ENCODE peak calls at places on chromosome 20, in eight cellular contexts. One of them, this sample, is unnamed.

GRCh38 chr20:36737183-36737499 is 8.7 kb downstream of the NDRG3 start:
- DNase-seq in DND-41: no peak
- DNase-seq in astrocyte: no peak
- DNase-seq in colonic mucosa: no peak
- DNase-seq in aorta: no peak
- DNase-seq in neural progenitor cell: no peak
- DNase-seq in endothelial cell of umbilical vein: no peak
- DNase-seq in spleen: no peak
- DNase-seq in this sample: no peak

GRCh38 chr20:45336530-45337366 is 11.5 kb downstream of the SDC4 start:
- DNase-seq in DND-41: no peak
- DNase-seq in astrocyte: peak; percentile 95
- DNase-seq in colonic mucosa: peak; percentile 71
- DNase-seq in aorta: peak; percentile 78
- DNase-seq in neural progenitor cell: no peak
- DNase-seq in endothelial cell of umbilical vein: no peak
- DNase-seq in spleen: no peak
- DNase-seq in this sample: no peak

GRCh38 chr20:57860576-57860975 is 150.8 kb upstream of the PMEPA1 start:
- DNase-seq in DND-41: no peak
- DNase-seq in astrocyte: no peak
- DNase-seq in colonic mucosa: no peak
- DNase-seq in aorta: no peak
- DNase-seq in neural progenitor cell: no peak
- DNase-seq in endothelial cell of umbilical vein: no peak
- DNase-seq in spleen: no peak
- DNase-seq in this sample: no peak

GRCh38 chr20:884983-885952 is 30.9 kb downstream of the ANGPT4 start:
- DNase-seq in DND-41: no peak
- DNase-seq in astrocyte: peak; percentile 10
- DNase-seq in colonic mucosa: no peak
- DNase-seq in aorta: peak; percentile 64
- DNase-seq in neural progenitor cell: peak; percentile 94
- DNase-seq in endothelial cell of umbilical vein: peak; percentile 19
- DNase-seq in spleen: no peak
- DNase-seq in this sample: no peak

GRCh38 chr20:34829191-34829590 is 3.7 kb upstream of the NCOA6 start:
- DNase-seq in DND-41: no peak
- DNase-seq in astrocyte: no peak
- DNase-seq in colonic mucosa: no peak
- DNase-seq in aorta: no peak
- DNase-seq in neural progenitor cell: no peak
- DNase-seq in endothelial cell of umbilical vein: no peak
- DNase-seq in spleen: no peak
- DNase-seq in this sample: no peak

GRCh38 chr20:40361916-40362315 is 327.1 kb downstream of the MAFB start:
- DNase-seq in DND-41: no peak
- DNase-seq in astrocyte: no peak
- DNase-seq in colonic mucosa: no peak
- DNase-seq in aorta: no peak
- DNase-seq in neural progenitor cell: no peak
- DNase-seq in endothelial cell of umbilical vein: no peak
- DNase-seq in spleen: no peak
- DNase-seq in this sample: no peak

GRCh38 chr20:46212252-46212651 is 94.1 kb downstream of the CD40 start:
- DNase-seq in DND-41: no peak
- DNase-seq in astrocyte: no peak
- DNase-seq in colonic mucosa: no peak
- DNase-seq in aorta: peak; percentile 6
- DNase-seq in neural progenitor cell: no peak
- DNase-seq in endothelial cell of umbilical vein: no peak
- DNase-seq in spleen: no peak
- DNase-seq in this sample: no peak

GRCh38 chr20:51311636-51312479 is 230.7 kb downstream of the NFATC2 start:
- DNase-seq in DND-41: no peak
- DNase-seq in astrocyte: peak; percentile 27
- DNase-seq in colonic mucosa: no peak
- DNase-seq in aorta: no peak
- DNase-seq in neural progenitor cell: no peak
- DNase-seq in endothelial cell of umbilical vein: no peak
- DNase-seq in spleen: no peak
- DNase-seq in this sample: no peak

GRCh38 chr20:32786059-32786760 is 24.0 kb downstream of the DNMT3B start:
- DNase-seq in DND-41: no peak
- DNase-seq in astrocyte: no peak
- DNase-seq in colonic mucosa: no peak
- DNase-seq in aorta: no peak
- DNase-seq in neural progenitor cell: no peak
- DNase-seq in endothelial cell of umbilical vein: no peak
- DNase-seq in spleen: no peak
- DNase-seq in this sample: no peak

GRCh38 chr20:34175072-34175471 is 63.0 kb upstream of the EIF2S2 start:
- DNase-seq in DND-41: no peak
- DNase-seq in astrocyte: no peak
- DNase-seq in colonic mucosa: no peak
- DNase-seq in aorta: no peak
- DNase-seq in neural progenitor cell: no peak
- DNase-seq in endothelial cell of umbilical vein: no peak
- DNase-seq in spleen: no peak
- DNase-seq in this sample: no peak

GRCh38 chr20:57392512-57393271 is 1.5 kb downstream of the RBM38 start:
- DNase-seq in DND-41: peak; percentile 88
- DNase-seq in astrocyte: no peak
- DNase-seq in colonic mucosa: peak; percentile 63
- DNase-seq in aorta: peak; percentile 71
- DNase-seq in neural progenitor cell: no peak
- DNase-seq in endothelial cell of umbilical vein: no peak
- DNase-seq in spleen: peak; percentile 96
- DNase-seq in this sample: peak; percentile 91

GRCh38 chr20:40687384-40688128 is 1.5 kb downstream of the MAFB start:
- DNase-seq in DND-41: no peak
- DNase-seq in astrocyte: peak; percentile 19
- DNase-seq in colonic mucosa: no peak
- DNase-seq in aorta: peak; percentile 75
- DNase-seq in neural progenitor cell: peak; percentile 79
- DNase-seq in endothelial cell of umbilical vein: peak; percentile 52
- DNase-seq in spleen: peak; percentile 83
- DNase-seq in this sample: no peak

GRCh38 chr20:32091888-32092346 is 17.6 kb upstream of the TM9SF4 start:
- DNase-seq in DND-41: peak; percentile 88
- DNase-seq in astrocyte: peak; percentile 29
- DNase-seq in colonic mucosa: peak; percentile 75
- DNase-seq in aorta: peak; percentile 84
- DNase-seq in neural progenitor cell: peak; percentile 92
- DNase-seq in endothelial cell of umbilical vein: peak; percentile 78
- DNase-seq in spleen: peak; percentile 93
- DNase-seq in this sample: peak; percentile 71

GRCh38 chr20:60049601-60050000 is 91.4 kb downstream of the CDH26 start:
- DNase-seq in DND-41: no peak
- DNase-seq in astrocyte: peak; percentile 3
- DNase-seq in colonic mucosa: no peak
- DNase-seq in aorta: no peak
- DNase-seq in neural progenitor cell: no peak
- DNase-seq in endothelial cell of umbilical vein: no peak
- DNase-seq in spleen: no peak
- DNase-seq in this sample: no peak

GRCh38 chr20:64278319-64278681 is 22.8 kb downstream of the PCMTD2 start:
- DNase-seq in DND-41: no peak
- DNase-seq in astrocyte: no peak
- DNase-seq in colonic mucosa: no peak
- DNase-seq in aorta: no peak
- DNase-seq in neural progenitor cell: no peak
- DNase-seq in endothelial cell of umbilical vein: no peak
- DNase-seq in spleen: no peak
- DNase-seq in this sample: no peak

GRCh38 chr20:8509809-8510208 is 377.7 kb downstream of the PLCB1 start:
- DNase-seq in DND-41: no peak
- DNase-seq in astrocyte: peak; percentile 29
- DNase-seq in colonic mucosa: no peak
- DNase-seq in aorta: no peak
- DNase-seq in neural progenitor cell: no peak
- DNase-seq in endothelial cell of umbilical vein: peak; percentile 76
- DNase-seq in spleen: no peak
- DNase-seq in this sample: no peak

GRCh38 chr20:63628246-63628975 is 1.5 kb upstream of the GMEB2 start:
- DNase-seq in DND-41: peak; percentile 90
- DNase-seq in astrocyte: peak; percentile 38
- DNase-seq in colonic mucosa: peak; percentile 80
- DNase-seq in aorta: peak; percentile 73
- DNase-seq in neural progenitor cell: no peak
- DNase-seq in endothelial cell of umbilical vein: peak; percentile 83
- DNase-seq in spleen: peak; percentile 87
- DNase-seq in this sample: peak; percentile 42

GRCh38 chr20:4130404-4131189 is 115.2 kb upstream of the RNF24 start:
- DNase-seq in DND-41: peak; percentile 90
- DNase-seq in astrocyte: peak; percentile 75
- DNase-seq in colonic mucosa: no peak
- DNase-seq in aorta: no peak
- DNase-seq in neural progenitor cell: no peak
- DNase-seq in endothelial cell of umbilical vein: peak; percentile 68
- DNase-seq in spleen: no peak
- DNase-seq in this sample: no peak

GRCh38 chr20:50680106-50680960 is 11.0 kb downstream of the RIPOR3 start:
- DNase-seq in DND-41: no peak
- DNase-seq in astrocyte: peak; percentile 40
- DNase-seq in colonic mucosa: no peak
- DNase-seq in aorta: no peak
- DNase-seq in neural progenitor cell: no peak
- DNase-seq in endothelial cell of umbilical vein: no peak
- DNase-seq in spleen: no peak
- DNase-seq in this sample: no peak

GRCh38 chr20:38962044-38962897 is at the start of gene DHX35:
- DNase-seq in DND-41: peak; percentile 99
- DNase-seq in astrocyte: peak; percentile 83
- DNase-seq in colonic mucosa: peak; percentile 98
- DNase-seq in aorta: peak; percentile 99
- DNase-seq in neural progenitor cell: peak; percentile 99
- DNase-seq in endothelial cell of umbilical vein: peak; percentile 97
- DNase-seq in spleen: peak; percentile 100
- DNase-seq in this sample: peak; percentile 98

GRCh38 chr20:38957915-38958485 is 4.1 kb upstream of the DHX35 start:
- DNase-seq in DND-41: no peak
- DNase-seq in astrocyte: no peak
- DNase-seq in colonic mucosa: no peak
- DNase-seq in aorta: no peak
- DNase-seq in neural progenitor cell: no peak
- DNase-seq in endothelial cell of umbilical vein: no peak
- DNase-seq in spleen: no peak
- DNase-seq in this sample: no peak

GRCh38 chr20:38963745-38964144 is 1.6 kb downstream of the DHX35 start:
- DNase-seq in DND-41: no peak
- DNase-seq in astrocyte: no peak
- DNase-seq in colonic mucosa: no peak
- DNase-seq in aorta: no peak
- DNase-seq in neural progenitor cell: no peak
- DNase-seq in endothelial cell of umbilical vein: no peak
- DNase-seq in spleen: no peak
- DNase-seq in this sample: no peak

GRCh38 chr20:38962898-38963484 is 847 bp downstream of the DHX35 start:
- DNase-seq in DND-41: no peak
- DNase-seq in astrocyte: no peak
- DNase-seq in colonic mucosa: no peak
- DNase-seq in aorta: no peak
- DNase-seq in neural progenitor cell: no peak
- DNase-seq in endothelial cell of umbilical vein: no peak
- DNase-seq in spleen: no peak
- DNase-seq in this sample: no peak

GRCh38 chr20:38961530-38962043 is 557 bp upstream of the DHX35 start:
- DNase-seq in DND-41: peak; percentile 53
- DNase-seq in astrocyte: no peak
- DNase-seq in colonic mucosa: no peak
- DNase-seq in aorta: no peak
- DNase-seq in neural progenitor cell: peak; percentile 15
- DNase-seq in endothelial cell of umbilical vein: no peak
- DNase-seq in spleen: no peak
- DNase-seq in this sample: no peak
- H3K27ac ChIP-seq in DND-41: peak overlapping the region; percentile 85
- H3K27ac ChIP-seq in astrocyte: peak overlapping the region; percentile 54
- H3K27ac ChIP-seq in colonic mucosa: peak overlapping the region; percentile 94
- H3K27ac ChIP-seq in aorta: peak overlapping the region; percentile 64
- H3K27ac ChIP-seq in neural progenitor cell: no peak overlapping the region
- H3K27ac ChIP-seq in endothelial cell of umbilical vein: peak overlapping the region; percentile 36
- H3K27ac ChIP-seq in spleen: peak overlapping the region; percentile 90
- H3K27ac ChIP-seq in this sample: peak overlapping the region; percentile 60

GRCh38 chr20:47220161-47220582 is 136.3 kb downstream of the ZMYND8 start:
- DNase-seq in DND-41: peak; percentile 52
- DNase-seq in astrocyte: no peak
- DNase-seq in colonic mucosa: peak; percentile 32
- DNase-seq in aorta: no peak
- DNase-seq in neural progenitor cell: peak; percentile 66
- DNase-seq in endothelial cell of umbilical vein: peak; percentile 32
- DNase-seq in spleen: no peak
- DNase-seq in this sample: peak; percentile 17
- H3K4me3 ChIP-seq in DND-41: no peak overlapping the region
- H3K4me3 ChIP-seq in astrocyte: no peak overlapping the region
- H3K4me3 ChIP-seq in colonic mucosa: no peak overlapping the region
- H3K4me3 ChIP-seq in aorta: no peak overlapping the region
- H3K4me3 ChIP-seq in neural progenitor cell: no peak overlapping the region
- H3K4me3 ChIP-seq in endothelial cell of umbilical vein: no peak overlapping the region
- H3K4me3 ChIP-seq in spleen: no peak overlapping the region
- H3K4me3 ChIP-seq in this sample: no peak overlapping the region

GRCh38 chr20:19738936-19739335 is 19.1 kb upstream of the RIN2 start:
- DNase-seq in DND-41: no peak
- DNase-seq in astrocyte: peak; percentile 52
- DNase-seq in colonic mucosa: no peak
- DNase-seq in aorta: no peak
- DNase-seq in neural progenitor cell: no peak
- DNase-seq in endothelial cell of umbilical vein: no peak
- DNase-seq in spleen: no peak
- DNase-seq in this sample: no peak

GRCh38 chr20:19735446-19735845 is 22.6 kb upstream of the RIN2 start:
- DNase-seq in DND-41: peak; percentile 19
- DNase-seq in astrocyte: peak; percentile 81
- DNase-seq in colonic mucosa: peak; percentile 82
- DNase-seq in aorta: peak; percentile 85
- DNase-seq in neural progenitor cell: no peak
- DNase-seq in endothelial cell of umbilical vein: peak; percentile 94
- DNase-seq in spleen: no peak
- DNase-seq in this sample: no peak

GRCh38 chr20:19730716-19731115 is 27.3 kb upstream of the RIN2 start:
- DNase-seq in DND-41: no peak
- DNase-seq in astrocyte: no peak
- DNase-seq in colonic mucosa: no peak
- DNase-seq in aorta: no peak
- DNase-seq in neural progenitor cell: no peak
- DNase-seq in endothelial cell of umbilical vein: peak; percentile 19
- DNase-seq in spleen: no peak
- DNase-seq in this sample: no peak

GRCh38 chr20:19737025-19737424 is 21.0 kb upstream of the RIN2 start:
- DNase-seq in DND-41: no peak
- DNase-seq in astrocyte: peak; percentile 31
- DNase-seq in colonic mucosa: peak; percentile 68
- DNase-seq in aorta: no peak
- DNase-seq in neural progenitor cell: no peak
- DNase-seq in endothelial cell of umbilical vein: no peak
- DNase-seq in spleen: no peak
- DNase-seq in this sample: no peak

GRCh38 chr20:19734811-19735210 is 23.2 kb upstream of the RIN2 start:
- DNase-seq in DND-41: no peak
- DNase-seq in astrocyte: no peak
- DNase-seq in colonic mucosa: no peak
- DNase-seq in aorta: no peak
- DNase-seq in neural progenitor cell: no peak
- DNase-seq in endothelial cell of umbilical vein: no peak
- DNase-seq in spleen: no peak
- DNase-seq in this sample: no peak
- H3K27ac ChIP-seq in DND-41: no peak overlapping the region
- H3K27ac ChIP-seq in astrocyte: no peak overlapping the region
- H3K27ac ChIP-seq in colonic mucosa: no peak overlapping the region
- H3K27ac ChIP-seq in aorta: no peak overlapping the region
- H3K27ac ChIP-seq in neural progenitor cell: no peak overlapping the region
- H3K27ac ChIP-seq in endothelial cell of umbilical vein: peak overlapping the region; percentile 53
- H3K27ac ChIP-seq in spleen: no peak overlapping the region
- H3K27ac ChIP-seq in this sample: no peak overlapping the region

GRCh38 chr20:18506744-18507143 is 996 bp upstream of the SEC23B start:
- DNase-seq in DND-41: no peak
- DNase-seq in astrocyte: no peak
- DNase-seq in colonic mucosa: peak; percentile 18
- DNase-seq in aorta: no peak
- DNase-seq in neural progenitor cell: no peak
- DNase-seq in endothelial cell of umbilical vein: no peak
- DNase-seq in spleen: no peak
- DNase-seq in this sample: no peak
- H3K4me3 ChIP-seq in DND-41: peak overlapping the region; percentile 72
- H3K4me3 ChIP-seq in astrocyte: peak overlapping the region; percentile 93
- H3K4me3 ChIP-seq in colonic mucosa: peak overlapping the region; percentile 63
- H3K4me3 ChIP-seq in aorta: peak overlapping the region; percentile 60
- H3K4me3 ChIP-seq in neural progenitor cell: peak overlapping the region; percentile 80
- H3K4me3 ChIP-seq in endothelial cell of umbilical vein: peak overlapping the region; percentile 75
- H3K4me3 ChIP-seq in spleen: peak overlapping the region; percentile 70
- H3K4me3 ChIP-seq in this sample: peak overlapping the region; percentile 78